ENCODE peak calls at places on chromosomes 1 and 21, in seven cellular contexts. K is stromal cell of bone marrow, O is left lung, G is A549, M is GM04503, Q is HS-27A, J is posterior cingulate gyrus. L is an unnamed sample.

GRCh38 chr1:19209439-19209989 is 552 bp downstream of the UBR4 start:
- DNase-seq in G (peak; percentile 39), J (peak; percentile 83), Q (peak; percentile 17), K (no peak), O (peak; percentile 53), M (no peak), L (no peak)

GRCh38 chr1:50502147-50502546 is 78.9 kb upstream of the DMRTA2 start:
- DNase-seq in O (no peak), K (no peak), J (no peak), M (no peak), Q (no peak), G (no peak), L (no peak)

GRCh38 chr1:202009326-202010031 is 908 bp upstream of the ELF3 start:
- DNase-seq in Q (peak; percentile 54), M (no peak), K (peak; percentile 62), J (no peak), G (peak; percentile 92), O (peak; percentile 69), L (peak; percentile 82)

GRCh38 chr1:16155537-16156410 is at the start of gene EPHA2:
- DNase-seq in G (peak; percentile 91), J (peak; percentile 95), K (peak; percentile 67), O (peak; percentile 91), M (peak; percentile 45), Q (peak; percentile 83), L (peak; percentile 66)

GRCh38 chr21:29287383-29287782 is 11.3 kb upstream of the BACH1 start:
- DNase-seq in K (no peak), O (no peak), G (no peak), J (no peak), M (no peak), Q (no peak), L (no peak)

GRCh38 chr21:46157987-46158451 is 2.6 kb upstream of the FTCD start:
- DNase-seq in M (no peak), Q (no peak), G (no peak), J (peak; percentile 60), K (no peak), O (peak; percentile 29), L (peak; percentile 11)

GRCh38 chr1:8004803-8005573 is 21.1 kb downstream of the ERRFI1 start:
- DNase-seq in J (no peak), M (peak; percentile 98), Q (peak; percentile 88), G (peak; percentile 95), K (peak; percentile 96), O (peak; percentile 56), L (no peak)

GRCh38 chr1:107299521-107299920 is 158.7 kb downstream of the NTNG1 start:
- DNase-seq in K (no peak), J (no peak), G (no peak), O (no peak), Q (no peak), M (no peak), L (no peak)

GRCh38 chr1:29514361-29515187 is 278.3 kb downstream of the PTPRU start:
- DNase-seq in M (no peak), J (peak; percentile 53), Q (no peak), O (no peak), K (no peak), G (no peak), L (no peak)

GRCh38 chr1:46757256-46757955 is 38.5 kb upstream of the EFCAB14 start:
- DNase-seq in J (no peak), K (no peak), O (peak; percentile 59), M (no peak), G (no peak), Q (no peak), L (no peak)

GRCh38 chr1:208475449-208475848 is 231.3 kb upstream of the PLXNA2 start:
- DNase-seq in J (no peak), K (peak; percentile 71), G (no peak), Q (no peak), M (no peak), O (no peak), L (no peak)

GRCh38 chr1:193111641-193112090 is 6.5 kb upstream of the GLRX2 start:
- DNase-seq in G (peak; percentile 57), J (peak; percentile 12), M (peak; percentile 54), K (peak; percentile 61), O (peak; percentile 76), Q (peak; percentile 67), L (no peak)

GRCh38 chr1:155648207-155649147 is 38.5 kb downstream of the MSTO1 start:
- DNase-seq in M (peak; percentile 75), G (peak; percentile 87), J (no peak), Q (peak; percentile 50), K (peak; percentile 85), O (no peak), L (no peak)

GRCh38 chr1:41357451-41358151 is 3.6 kb upstream of the FOXO6 start:
- DNase-seq in O (no peak), K (no peak), Q (no peak), J (no peak), M (no peak), G (no peak), L (no peak)

GRCh38 chr21:46379691-46380090 is 55.7 kb downstream of the PCNT start:
- DNase-seq in O (no peak), G (no peak), K (no peak), Q (no peak), M (no peak), J (no peak), L (no peak)

GRCh38 chr1:230136453-230137327 is 69.7 kb downstream of the GALNT2 start:
- DNase-seq in O (no peak), Q (no peak), M (no peak), K (no peak), J (peak; percentile 62), G (no peak), L (no peak)

GRCh38 chr1:210949039-210949438 is 184.9 kb downstream of the KCNH1 start:
- DNase-seq in J (no peak), K (no peak), G (peak; percentile 28), Q (no peak), O (no peak), M (no peak), L (no peak)

GRCh38 chr1:232149302-232150201 is 480.4 kb downstream of the SIPA1L2 start:
- DNase-seq in K (peak; percentile 16), G (peak; percentile 65), M (peak; percentile 65), O (no peak), J (no peak), Q (peak; percentile 33), L (no peak)

GRCh38 chr1:97745912-97746311 is 174.9 kb downstream of the DPYD start:
- DNase-seq in J (no peak), Q (no peak), O (no peak), K (no peak), M (no peak), G (no peak), L (no peak)

GRCh38 chr1:27559466-27560030 is 44.4 kb downstream of the AHDC1 start:
- DNase-seq in J (no peak), O (no peak), Q (no peak), M (no peak), G (no peak), K (no peak), L (no peak)

GRCh38 chr1:97999320-97999719 is 78.5 kb upstream of the DPYD start:
- DNase-seq in M (peak; percentile 84), O (no peak), G (peak; percentile 57), K (peak; percentile 54), Q (peak; percentile 91), J (no peak), L (no peak)

GRCh38 chr1:52345252-52345651 is 20.8 kb downstream of the CC2D1B start:
- DNase-seq in Q (no peak), G (no peak), J (no peak), M (no peak), K (no peak), O (no peak), L (no peak)

GRCh38 chr21:44849616-44850130 is 23.8 kb downstream of the PTTG1IP start:
- DNase-seq in M (no peak), O (peak; percentile 34), J (peak; percentile 49), K (no peak), Q (no peak), G (no peak), L (no peak)

GRCh38 chr1:85888961-85889360 is 180.7 kb upstream of the ZNHIT6 start:
- DNase-seq in O (no peak), Q (no peak), J (no peak), K (no peak), G (no peak), M (no peak), L (no peak)

GRCh38 chr1:3525551-3526482 is 71.4 kb downstream of the ARHGEF16 start:
- DNase-seq in G (no peak), K (no peak), M (no peak), J (no peak), Q (no peak), O (no peak), L (no peak)

GRCh38 chr1:53562256-53562982 is 103.2 kb downstream of the DMRTB1 start:
- DNase-seq in G (no peak), O (no peak), Q (no peak), M (no peak), K (no peak), J (peak; percentile 26), L (no peak)

GRCh38 chr1:175376194-175376593 is 183.6 kb upstream of the KIAA0040 start:
- DNase-seq in J (no peak), O (no peak), M (no peak), Q (no peak), G (peak; percentile 30), K (no peak), L (no peak)

GRCh38 chr1:76940586-76941335 is 73.5 kb downstream of the ST6GALNAC5 start:
- DNase-seq in M (no peak), G (no peak), K (no peak), J (no peak), O (no peak), Q (no peak), L (no peak)

GRCh38 chr1:63717511-63718120 is 56.2 kb upstream of the ROR1 start:
- DNase-seq in G (no peak), J (no peak), O (no peak), M (no peak), K (no peak), Q (no peak), L (no peak)

GRCh38 chr21:45378258-45378966 is 26.6 kb upstream of the COL18A1 start:
- DNase-seq in K (no peak), J (peak; percentile 50), O (peak; percentile 21), Q (no peak), M (peak; percentile 67), G (peak; percentile 43), L (no peak)

GRCh38 chr1:211323156-211324063 is 3.2 kb upstream of the TRAF5 start:
- DNase-seq in G (peak; percentile 66), J (no peak), K (peak; percentile 39), O (no peak), Q (no peak), M (no peak), L (peak; percentile 47)